ENCODE peak calls at places on chromosomes 4 and X, in seven cellular contexts. C is AG10803, T is endodermal cell, X is GM12865, U is AG04449, H is IMR-90, I is fibroblast of the aortic adventitia. Y is an unnamed sample.

GRCh38 chr4:153222162-153222789 is 18.0 kb downstream of the TRIM2 start:
- DNase-seq in C (peak; percentile 81), T (peak; percentile 88), X (peak; percentile 11), U (peak; percentile 33), H (peak; percentile 87), I (peak; percentile 84), Y (peak; percentile 95)

GRCh38 chr4:56252561-56253152 is 134.6 kb downstream of the AASDH start:
- DNase-seq in C (no peak), T (no peak), X (no peak), U (no peak), H (no peak), I (no peak), Y (no peak)

GRCh38 chrX:94831364-94831763 is 1157.4 kb downstream of the FAM133A start:
- DNase-seq in C (peak; percentile 2), T (no peak), X (no peak), U (no peak), H (peak; percentile 0), I (peak; percentile 39), Y (peak; percentile 38)

GRCh38 chr4:152304220-152304619 is 231.7 kb downstream of the FBXW7 start:
- DNase-seq in C (peak; percentile 18), T (no peak), X (peak; percentile 89), U (no peak), H (peak; percentile 2), I (peak; percentile 17), Y (no peak)

GRCh38 chr4:33715996-33716395 is 2528.3 kb downstream of the ARAP2 start:
- DNase-seq in C (peak; percentile 92), T (no peak), X (no peak), U (peak; percentile 67), H (no peak), I (peak; percentile 76), Y (peak; percentile 85)

GRCh38 chr4:183300070-183300469 is 20.0 kb downstream of the CLDN22 start:
- DNase-seq in C (no peak), T (no peak), X (no peak), U (no peak), H (peak; percentile 75), I (peak; percentile 55), Y (no peak)

GRCh38 chr4:74258949-74259348 is 49.3 kb upstream of the EPGN start:
- DNase-seq in C (no peak), T (no peak), X (no peak), U (no peak), H (peak; percentile 60), I (peak; percentile 71), Y (peak; percentile 51)

GRCh38 chrX:63747331-63747730 is 37.7 kb downstream of the ARHGEF9 start:
- DNase-seq in C (peak; percentile 70), T (no peak), X (no peak), U (peak; percentile 44), H (peak; percentile 68), I (peak; percentile 70), Y (peak; percentile 68)

GRCh38 chrX:67543818-67544217 is at the start of gene AR:
- DNase-seq in C (peak; percentile 54), T (peak; percentile 86), X (no peak), U (no peak), H (peak; percentile 28), I (peak; percentile 67), Y (peak; percentile 50)

GRCh38 chr4:107069049-107069448 is 32.9 kb upstream of the DKK2 start:
- DNase-seq in C (peak; percentile 40), T (no peak), X (no peak), U (no peak), H (peak; percentile 7), I (peak; percentile 41), Y (peak; percentile 78)

GRCh38 chr4:140308366-140309123 is 64.9 kb upstream of the SCOC start:
- DNase-seq in C (peak; percentile 96), T (peak; percentile 29), X (no peak), U (peak; percentile 90), H (peak; percentile 98), I (peak; percentile 98), Y (peak; percentile 85)

GRCh38 chrX:65671286-65671685 is 3.8 kb downstream of the MSN start:
- DNase-seq in C (no peak), T (no peak), X (no peak), U (no peak), H (no peak), I (no peak), Y (no peak)

GRCh38 chr4:7295201-7295916 is 103.0 kb downstream of the SORCS2 start:
- DNase-seq in C (no peak), T (no peak), X (no peak), U (no peak), H (no peak), I (peak; percentile 40), Y (no peak)

GRCh38 chrX:19955306-19955705 is 35.6 kb downstream of the BCLAF3 start:
- DNase-seq in C (peak; percentile 2), T (no peak), X (no peak), U (no peak), H (no peak), I (no peak), Y (peak; percentile 9)

GRCh38 chr4:68885545-68885944 is 66.1 kb downstream of the UGT2A3 start:
- DNase-seq in C (no peak), T (no peak), X (no peak), U (no peak), H (no peak), I (no peak), Y (no peak)

GRCh38 chr4:167218022-167218608 is 16.2 kb downstream of the SPOCK3 start:
- DNase-seq in C (no peak), T (no peak), X (no peak), U (no peak), H (no peak), I (no peak), Y (no peak)

GRCh38 chrX:119093991-119094741 is 21.4 kb downstream of the CT47C1 start:
- DNase-seq in C (no peak), T (no peak), X (no peak), U (no peak), H (peak; percentile 4), I (no peak), Y (peak; percentile 0)

GRCh38 chr4:5722328-5722727 is 11.3 kb downstream of the EVC start:
- DNase-seq in C (peak; percentile 64), T (no peak), X (no peak), U (no peak), H (peak; percentile 70), I (peak; percentile 20), Y (peak; percentile 52)

GRCh38 chr4:20506827-20507226 is 193.4 kb upstream of the PACRGL start:
- DNase-seq in C (peak; percentile 86), T (no peak), X (no peak), U (peak; percentile 55), H (peak; percentile 90), I (peak; percentile 93), Y (peak; percentile 87)

GRCh38 chr4:186483656-186484055 is 71.7 kb downstream of the MTNR1A start:
- DNase-seq in C (no peak), T (no peak), X (no peak), U (no peak), H (no peak), I (no peak), Y (no peak)

GRCh38 chr4:186486172-186486571 is 69.2 kb downstream of the MTNR1A start:
- DNase-seq in C (peak; percentile 41), T (no peak), X (no peak), U (no peak), H (peak; percentile 4), I (no peak), Y (peak; percentile 10)

GRCh38 chr4:186487726-186488125 is 67.6 kb downstream of the MTNR1A start:
- DNase-seq in C (no peak), T (no peak), X (no peak), U (no peak), H (no peak), I (no peak), Y (no peak)

GRCh38 chr4:186481998-186482790 is 73.2 kb downstream of the MTNR1A start:
- DNase-seq in C (no peak), T (peak; percentile 63), X (no peak), U (no peak), H (no peak), I (no peak), Y (no peak)

DNA sequence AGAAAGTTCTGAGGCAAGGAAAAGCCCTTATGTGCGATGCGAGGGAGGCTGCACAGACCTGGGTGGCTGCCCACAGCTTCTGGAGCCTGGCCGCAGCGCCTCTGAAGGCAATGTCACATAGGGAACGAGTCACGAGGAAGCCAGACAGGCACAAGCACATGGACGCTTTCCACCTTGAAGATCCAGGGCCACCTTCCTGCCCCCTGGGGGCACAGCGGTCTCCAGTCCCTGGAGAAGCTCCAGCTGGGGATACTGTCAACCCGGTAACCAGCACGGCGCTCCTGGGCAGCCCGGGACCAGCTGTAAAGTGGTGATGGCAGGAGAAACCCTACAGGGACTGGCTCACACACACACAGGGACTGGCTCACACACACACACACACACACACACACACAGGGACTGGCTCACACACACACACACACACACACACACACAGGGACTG is 69.7 kb downstream of the MTNR1A start:
- DNase-seq in C (peak; percentile 29), T (no peak), X (no peak), U (no peak), H (peak; percentile 19), I (no peak), Y (peak; percentile 51)
- H3K4me3 ChIP-seq in C (peak overlapping the region; percentile 53), T (no peak overlapping the region), X (no peak overlapping the region), U (peak overlapping the region; percentile 53), H (peak overlapping the region; percentile 41), I (no peak overlapping the region), Y (peak overlapping the region; percentile 67)

GRCh38 chr4:85475631-85476233 is 782 bp downstream of the ARHGAP24 start:
- DNase-seq in C (peak; percentile 53), T (no peak), X (no peak), U (no peak), H (no peak), I (peak; percentile 39), Y (peak; percentile 50)
- H3K4me3 ChIP-seq in C (peak overlapping the region; percentile 83), T (peak overlapping the region; percentile 86), X (peak overlapping the region; percentile 65), U (peak overlapping the region; percentile 71), H (peak overlapping the region; percentile 47), I (peak overlapping the region; percentile 78), Y (peak overlapping the region; percentile 92)

DNA sequence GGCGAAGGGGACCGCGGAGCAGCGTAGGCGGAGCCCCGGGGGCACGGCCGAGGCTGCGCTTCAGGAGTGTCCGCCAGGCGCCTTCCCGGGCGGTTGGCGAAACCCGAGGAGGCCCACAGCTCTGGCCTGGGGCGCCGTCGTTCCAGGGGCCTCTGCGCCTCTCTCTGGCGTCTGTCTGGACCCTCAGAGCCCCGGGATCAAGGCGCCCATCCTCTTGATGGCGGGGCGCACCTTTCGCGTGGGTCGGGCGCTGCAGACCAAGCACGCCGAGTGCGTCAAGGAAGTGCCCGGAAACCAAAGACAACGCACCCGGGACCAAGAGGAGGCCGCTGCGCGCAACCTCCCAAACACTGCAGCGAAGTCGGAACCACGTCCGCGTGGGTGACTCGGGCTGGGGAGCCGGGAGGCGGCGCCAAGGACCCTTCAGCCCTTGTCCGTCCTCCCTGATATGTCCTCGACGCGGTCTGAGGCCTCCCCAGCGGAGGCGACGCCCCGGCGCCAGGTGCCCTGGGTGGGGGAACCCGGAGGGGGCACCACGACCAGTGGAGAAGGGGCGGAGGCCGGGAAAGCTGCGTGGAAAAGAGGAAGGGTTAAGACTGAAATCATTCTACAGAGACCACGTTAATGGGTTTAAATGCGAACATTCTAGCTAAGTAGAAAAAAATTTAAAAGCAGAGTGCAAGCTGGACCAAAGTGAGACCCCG is 9.9 kb downstream of the HMX1 start:
- DNase-seq in C (no peak), T (peak; percentile 82), X (no peak), U (no peak), H (no peak), I (no peak), Y (no peak)
- H3K4me3 ChIP-seq in C (no peak overlapping the region), T (peak overlapping the region; percentile 56), X (no peak overlapping the region), U (no peak overlapping the region), H (no peak overlapping the region), I (no peak overlapping the region), Y (no peak overlapping the region)

DNA sequence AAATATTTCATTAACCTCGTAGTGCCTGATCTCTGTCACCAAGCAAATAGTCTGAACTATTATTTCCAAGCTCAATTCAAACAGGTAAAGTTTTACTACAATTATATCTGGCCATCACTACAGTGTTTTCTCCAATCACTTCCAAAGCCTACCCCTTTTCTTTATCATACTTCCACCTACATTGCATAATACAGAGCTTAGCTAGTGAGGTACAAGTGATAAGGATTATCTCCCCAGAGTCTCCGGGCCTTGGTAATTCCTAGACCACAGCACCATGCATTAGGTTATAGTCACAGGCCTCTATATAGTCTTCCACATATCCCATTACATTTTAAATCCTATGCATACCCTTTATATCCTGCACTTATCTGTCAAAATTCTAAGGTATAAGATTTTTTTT is 154.2 kb downstream of the SNCA start:
- DNase-seq in C (no peak), T (no peak), X (no peak), U (no peak), H (no peak), I (no peak), Y (no peak)
- H3K4me3 ChIP-seq in C (no peak overlapping the region), T (peak overlapping the region; percentile 63), X (no peak overlapping the region), U (no peak overlapping the region), H (no peak overlapping the region), I (no peak overlapping the region), Y (no peak overlapping the region)

Y was measured in adipocyte.